ENCODE peak calls at places on chromosome 2, in six cellular contexts. W, A, G, S, U and H are unnamed samples.

GRCh38 chr2:109000654-109001600 is 11.9 kb upstream of the EDAR start:
- DNase-seq in U (no peak), A (no peak), G (no peak), S (no peak), W (no peak), H (no peak)

GRCh38 chr2:45220227-45220626 is 211.0 kb upstream of the SIX2 start:
- DNase-seq in U (no peak), W (peak), G (no peak), A (no peak), S (no peak), H (no peak)

GRCh38 chr2:8573234-8573941 is 108.5 kb upstream of the ID2 start:
- DNase-seq in G (no peak), W (peak), U (no peak), S (no peak), A (no peak), H (no peak)

GRCh38 chr2:85231242-85231805 is 96.5 kb downstream of the TGOLN2 start:
- DNase-seq in G (no peak), S (no peak), U (no peak), W (no peak), A (no peak), H (no peak)

GRCh38 chr2:67108231-67108630 is 288.9 kb upstream of the ETAA1 start:
- DNase-seq in W (peak), U (no peak), A (no peak), S (no peak), G (no peak), H (no peak)

GRCh38 chr2:86068098-86069047 is 37.3 kb downstream of the POLR1A start:
- DNase-seq in U (peak), A (no peak), G (peak), S (peak), W (peak), H (no peak)

GRCh38 chr2:111898703-111899514 is 502 bp downstream of the MERTK start:
- DNase-seq in U (no peak), A (no peak), W (peak), G (no peak), S (peak), H (no peak)

GRCh38 chr2:161090401-161090800 is 69.8 kb upstream of the TANK start:
- DNase-seq in G (no peak), W (no peak), S (peak), A (peak), U (no peak), H (no peak)

GRCh38 chr2:145530653-145531052 is 1010.7 kb upstream of the ZEB2 start:
- DNase-seq in S (no peak), W (no peak), U (no peak), A (no peak), G (no peak), H (no peak)

GRCh38 chr2:180324191-180324590 is 317.1 kb upstream of the CWC22 start:
- DNase-seq in U (no peak), A (no peak), W (no peak), S (no peak), G (no peak), H (no peak)

GRCh38 chr2:201275991-201276390 is 15.7 kb downstream of the CASP8 start:
- DNase-seq in G (no peak), U (no peak), S (no peak), A (no peak), W (no peak), H (no peak)

GRCh38 chr2:96730212-96730611 is 9.7 kb downstream of the LMAN2L start:
- DNase-seq in S (no peak), A (no peak), W (no peak), G (no peak), U (no peak), H (no peak)

GRCh38 chr2:218015831-218016521 is 13.2 kb upstream of the TNS1 start:
- DNase-seq in U (no peak), W (no peak), G (no peak), A (no peak), S (no peak), H (no peak)

GRCh38 chr2:238117199-238118154 is 17.3 kb downstream of the ESPNL start:
- DNase-seq in S (no peak), W (no peak), U (no peak), A (no peak), G (no peak), H (no peak)